ENCODE peak calls at places on chromosomes 3 and 15, in six cellular contexts. A, K, W, M, E and O are unnamed samples.

GRCh38 chr15:92921215-92922131 is 21.3 kb downstream of the CHD2 start:
- DNase-seq in A (no peak), W (peak; percentile 89), E (no peak), K (no peak), M (no peak), O (no peak)

GRCh38 chr15:27095809-27096580 is 125.0 kb downstream of the GABRG3 start:
- DNase-seq in W (no peak), E (no peak), K (no peak), A (no peak), M (peak; percentile 80), O (peak; percentile 17)

GRCh38 chr3:114128231-114128630 is 50.6 kb downstream of the DRD3 start:
- DNase-seq in K (no peak), M (no peak), E (no peak), A (no peak), W (no peak), O (no peak)

GRCh38 chr15:101046826-101047225 is 127.7 kb downstream of the LRRK1 start:
- DNase-seq in K (no peak), W (no peak), A (no peak), E (no peak), M (no peak), O (no peak)

GRCh38 chr15:32790352-32790999 is 72.7 kb downstream of the GREM1 start:
- DNase-seq in E (no peak), K (no peak), M (no peak), A (peak; percentile 24), W (no peak), O (no peak)

GRCh38 chr3:10459954-10460754 is 45.2 kb downstream of the ATP2B2 start:
- DNase-seq in M (no peak), E (no peak), A (peak; percentile 73), K (peak; percentile 90), W (peak; percentile 62), O (peak; percentile 98)

GRCh38 chr3:134864644-134865043 is 69.6 kb downstream of the EPHB1 start:
- DNase-seq in A (no peak), E (no peak), W (no peak), K (no peak), M (peak; percentile 23), O (no peak)

GRCh38 chr15:74240002-74240568 is 4.0 kb downstream of the CCDC33 start:
- DNase-seq in E (no peak), A (peak; percentile 40), M (peak; percentile 82), W (peak; percentile 88), K (no peak), O (peak; percentile 47)

GRCh38 chr3:128788268-128788869 is 62.4 kb downstream of the RAB7A start:
- DNase-seq in K (no peak), M (no peak), W (no peak), E (no peak), A (no peak), O (no peak)

GRCh38 chr3:183454064-183454463 is 25.6 kb upstream of the MCF2L2 start:
- DNase-seq in M (no peak), A (no peak), K (no peak), E (no peak), W (no peak), O (no peak)

GRCh38 chr3:39448506-39449233 is 18.8 kb upstream of the MOBP start:
- DNase-seq in A (no peak), E (no peak), M (no peak), K (no peak), W (no peak), O (no peak)

GRCh38 chr3:39449796-39450195 is 17.7 kb upstream of the MOBP start:
- DNase-seq in W (no peak), M (no peak), E (no peak), A (no peak), K (no peak), O (no peak)

GRCh38 chr3:39446444-39446843 is 21.0 kb upstream of the MOBP start:
- DNase-seq in M (no peak), E (no peak), W (no peak), K (no peak), A (no peak), O (no peak)

GRCh38 chr3:39445927-39446326 is 21.6 kb upstream of the MOBP start:
- DNase-seq in M (no peak), E (no peak), K (no peak), A (no peak), W (no peak), O (no peak)

DNA sequence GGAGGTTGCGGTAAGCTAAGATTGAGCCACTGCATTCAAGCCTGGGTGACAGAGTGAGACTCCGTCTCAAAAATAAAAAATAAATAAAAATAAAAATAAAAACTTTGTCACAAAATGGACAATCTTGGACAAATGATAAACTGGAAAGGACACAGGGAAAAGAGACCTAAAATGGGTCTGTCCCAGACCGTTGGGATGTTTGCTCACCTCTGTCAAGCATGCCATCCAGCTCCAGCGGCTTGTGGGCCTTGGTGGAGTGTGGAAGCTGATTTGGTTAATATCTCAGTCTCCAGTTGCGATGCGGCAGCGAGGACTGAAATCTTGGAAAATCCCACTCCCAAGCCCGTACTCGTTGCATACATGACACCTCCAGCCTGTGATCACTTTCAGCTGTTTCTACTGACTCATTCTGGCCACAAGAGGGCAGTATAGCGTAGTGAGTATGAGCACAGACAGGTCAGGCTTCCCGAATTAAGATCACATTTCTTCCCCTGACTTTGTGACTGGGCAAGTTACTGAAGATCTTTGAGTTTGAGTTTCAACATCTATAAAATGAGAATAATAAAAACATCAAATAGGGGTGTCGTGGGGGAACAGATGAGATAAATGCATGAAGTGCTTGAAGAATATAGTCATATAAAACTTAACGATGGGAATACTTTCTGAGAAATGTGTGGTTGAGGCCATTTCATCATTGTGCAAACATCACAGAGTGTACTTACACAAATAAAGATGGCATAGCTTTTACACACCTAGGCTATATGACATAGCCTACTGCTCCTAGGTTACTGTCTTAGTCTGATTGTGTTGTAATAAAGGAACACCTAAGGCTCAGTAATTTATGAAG is 19.6 kb upstream of the MOBP start:
- DNase-seq in A (peak; percentile 80), E (peak; percentile 25), W (peak; percentile 81), M (peak; percentile 78), K (peak; percentile 89), O (peak; percentile 96)
- H2AFZ ChIP-seq in A (no peak overlapping the region), E (no peak overlapping the region), W (peak overlapping the region; percentile 60), M (no peak overlapping the region), K (peak overlapping the region; percentile 36), O (peak overlapping the region; percentile 20)

DNA sequence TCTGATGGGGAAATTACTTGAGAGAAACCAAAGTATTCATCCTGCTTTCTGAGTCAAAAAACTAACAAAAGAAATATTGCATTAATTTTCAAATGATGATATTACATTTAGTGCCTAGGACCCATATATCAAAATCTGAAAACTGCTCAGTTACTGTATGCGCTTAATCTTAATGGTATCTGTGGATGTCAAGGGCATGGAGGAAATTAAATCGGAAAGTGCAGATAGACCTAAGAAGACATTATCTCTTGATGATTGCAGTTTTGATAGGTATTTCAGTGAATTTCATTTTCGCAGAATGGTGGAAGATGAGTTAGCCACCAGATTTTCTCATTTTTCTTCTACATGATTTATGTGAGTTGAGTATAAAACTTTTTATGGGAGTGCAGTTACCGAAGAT is 198.6 kb downstream of the RSRC1 start:
- DNase-seq in K (no peak), E (no peak), W (no peak), A (no peak), M (no peak), O (no peak)
- TF ChIP-seq REST in K (no peak), E (no peak), W (no peak), A (no peak), M (no peak), O (no peak)

GRCh38 chr15:40092416-40093223 is 16.1 kb downstream of the BMF start:
- DNase-seq in W (no peak), M (peak; percentile 54), A (peak; percentile 84), K (no peak), E (no peak), O (no peak)

GRCh38 chr15:40096094-40096876 is 12.4 kb downstream of the BMF start:
- DNase-seq in W (no peak), A (no peak), M (peak; percentile 61), E (peak; percentile 68), K (no peak), O (no peak)

GRCh38 chr15:40093224-40093842 is 15.3 kb downstream of the BMF start:
- DNase-seq in K (no peak), A (no peak), M (no peak), W (no peak), E (no peak), O (peak; percentile 34)

GRCh38 chr15:40095381-40096093 is 13.1 kb downstream of the BMF start:
- DNase-seq in M (no peak), E (no peak), A (no peak), K (no peak), W (no peak), O (no peak)

DNA sequence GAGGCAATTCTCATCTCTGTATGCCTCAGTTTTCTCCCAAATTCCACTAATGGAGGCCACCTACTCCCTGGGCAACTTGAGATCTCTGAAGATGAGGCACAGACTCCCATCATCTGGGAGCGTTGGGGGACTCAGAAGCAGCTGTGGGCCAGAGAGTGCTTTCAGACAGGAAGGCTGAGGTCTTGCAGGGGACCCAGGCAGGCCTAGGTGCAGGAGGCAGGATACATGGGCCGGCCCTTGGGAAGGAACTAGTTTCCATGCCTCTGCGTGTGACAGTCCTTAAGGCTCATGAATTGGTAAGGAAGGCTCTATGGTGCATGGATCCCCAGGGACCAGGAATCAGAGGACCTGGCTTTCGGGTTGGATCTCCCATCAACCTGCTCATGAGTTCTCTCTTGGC is 14.5 kb downstream of the BMF start:
- DNase-seq in A (no peak), E (no peak), K (no peak), M (no peak), W (no peak), O (no peak)
- H3K4me2 ChIP-seq in A (no peak overlapping the region), E (peak overlapping the region; percentile 39), K (no peak overlapping the region), M (no peak overlapping the region), W (no peak overlapping the region), O (no peak overlapping the region)

DNA sequence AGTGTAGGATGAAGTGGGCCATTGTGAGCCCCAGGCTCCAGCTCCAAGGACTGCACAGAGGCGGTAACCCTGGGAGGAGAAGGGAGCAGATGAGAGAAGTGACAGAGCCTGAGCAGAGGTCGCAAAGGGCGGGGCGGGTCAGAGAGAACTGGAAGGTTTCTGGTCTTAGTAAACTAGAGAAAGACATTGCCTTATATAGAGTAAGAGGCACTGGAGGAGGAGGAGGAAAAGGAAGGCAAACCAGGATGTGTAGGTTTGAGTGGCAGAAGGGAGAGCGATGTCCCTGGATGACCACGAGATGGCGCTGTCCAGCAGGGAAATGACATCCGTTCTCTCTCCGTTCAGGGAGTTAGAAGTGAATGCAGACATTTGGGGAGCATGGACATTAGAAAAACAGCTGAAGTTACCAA is 49.0 kb downstream of the STARD5 start:
- DNase-seq in K (peak; percentile 75), M (peak; percentile 74), W (peak; percentile 79), A (peak; percentile 63), E (peak; percentile 82), O (peak; percentile 95)
- H2AFZ ChIP-seq in K (no peak overlapping the region), M (no peak overlapping the region), W (peak overlapping the region; percentile 44), A (no peak overlapping the region), E (peak overlapping the region; percentile 51), O (peak overlapping the region; percentile 67)

GRCh38 chr3:178353292-178353814 is 182.9 kb upstream of the KCNMB2 start:
- DNase-seq in M (no peak), W (no peak), E (no peak), A (no peak), K (no peak), O (no peak)
- TF ChIP-seq REST in M (no peak), W (no peak), E (no peak), A (no peak), K (no peak), O (no peak)